ENCODE peak calls at places on chromosome 6, in six cellular contexts. X is H9, U is H1, O is IMR-90, R is neuronal stem cell, W is mesenchymal stem cell. E is an unnamed sample.

GRCh38 chr6:72374172-72374571 is 247.7 kb upstream of the KCNQ5 start:
- DNase-seq in R (no peak), U (no peak), W (no peak), O (no peak), X (no peak), E (no peak)

GRCh38 chr6:170208171-170208601 is 82.7 kb downstream of the DLL1 start:
- DNase-seq in O (no peak), U (peak), X (no peak), W (no peak), R (no peak), E (no peak)

GRCh38 chr6:132199343-132199742 is 201.9 kb downstream of the MOXD1 start:
- DNase-seq in R (no peak), X (no peak), O (peak), W (no peak), U (no peak), E (no peak)

GRCh38 chr6:39409889-39410288 is 87.4 kb upstream of the KCNK16 start:
- DNase-seq in R (no peak), U (no peak), W (no peak), X (no peak), O (no peak), E (no peak)

GRCh38 chr6:71012871-71013456 is 56.1 kb upstream of the B3GAT2 start:
- DNase-seq in W (peak), U (no peak), R (peak), X (no peak), O (peak), E (peak)

GRCh38 chr6:53090576-53090975 is 25.4 kb downstream of the FBXO9 start:
- DNase-seq in X (no peak), R (no peak), W (no peak), O (peak), U (no peak), E (no peak)

GRCh38 chr6:35188886-35189285 is 24.9 kb upstream of the SCUBE3 start:
- DNase-seq in U (no peak), R (no peak), O (no peak), X (no peak), W (no peak), E (no peak)

GRCh38 chr6:25706314-25707014 is 48.1 kb upstream of the SLC17A4 start:
- DNase-seq in X (no peak), R (no peak), U (no peak), O (no peak), W (peak), E (no peak)

GRCh38 chr6:84417261-84417660 is 189.8 kb upstream of the CEP162 start:
- DNase-seq in W (no peak), O (peak), X (no peak), U (no peak), R (no peak), E (no peak)

GRCh38 chr6:144898052-144898689 is 613.0 kb downstream of the UTRN start:
- DNase-seq in U (no peak), O (peak), X (no peak), W (peak), R (no peak), E (no peak)

GRCh38 chr6:11378639-11379038 is 146.2 kb upstream of the NEDD9 start:
- DNase-seq in X (no peak), R (no peak), O (no peak), W (no peak), U (no peak), E (no peak)

GRCh38 chr6:89433637-89434499 is 916 bp downstream of the ANKRD6 start:
- DNase-seq in W (no peak), U (peak), R (no peak), X (no peak), O (no peak), E (peak)

GRCh38 chr6:70668499-70668812 is 773 bp downstream of the SMAP1 start:
- DNase-seq in O (no peak), R (no peak), X (no peak), U (no peak), W (no peak), E (no peak)

GRCh38 chr6:45504947-45505346 is 127.2 kb upstream of the SUPT3H start:
- DNase-seq in W (peak), U (peak), O (peak), X (peak), R (peak), E (peak)

GRCh38 chr6:33080127-33081089 is 4.6 kb downstream of the HLA-DPB1 start:
- DNase-seq in R (peak), W (peak), U (peak), O (peak), X (peak), E (peak)

GRCh38 chr6:33123732-33124524 is 48.1 kb downstream of the HLA-DPB1 start:
- DNase-seq in W (peak), U (no peak), R (no peak), X (peak), O (peak), E (peak)

GRCh38 chr6:83868639-83869038 is 9.2 kb downstream of the CYB5R4 start:
- DNase-seq in U (no peak), O (peak), W (peak), X (no peak), R (no peak), E (no peak)

GRCh38 chr6:33273129-33273923 is 1.5 kb downstream of the RPS18 start:
- DNase-seq in R (no peak), W (no peak), X (no peak), O (no peak), U (no peak), E (no peak)

GRCh38 chr6:80543151-80543550 is 436.7 kb downstream of the BCKDHB start:
- DNase-seq in O (no peak), W (no peak), U (no peak), R (no peak), X (no peak), E (no peak)

GRCh38 chr6:105601541-105602174 is 198.8 kb upstream of the PREP start:
- DNase-seq in U (no peak), O (peak), R (no peak), W (peak), X (no peak), E (peak)

GRCh38 chr6:41836022-41836659 is 48.6 kb downstream of the TOMM6 start:
- DNase-seq in O (peak), W (peak), U (no peak), X (no peak), R (no peak), E (no peak)

GRCh38 chr6:31651602-31652191 is 764 bp downstream of the BAG6 start:
- DNase-seq in O (peak), R (no peak), U (no peak), X (peak), W (no peak), E (peak)

GRCh38 chr6:18076231-18076630 is 46.2 kb downstream of the NHLRC1 start:
- DNase-seq in O (no peak), W (no peak), U (no peak), X (no peak), R (no peak), E (no peak)

GRCh38 chr6:3919130-3919628 is 70.0 kb downstream of the FAM50B start:
- DNase-seq in R (no peak), X (no peak), W (peak), O (peak), U (no peak), E (peak)

GRCh38 chr6:170024940-170025339 is 265.9 kb downstream of the DLL1 start:
- DNase-seq in X (no peak), W (peak), R (no peak), U (no peak), O (peak), E (no peak)

GRCh38 chr6:12075067-12075563 is 63.0 kb downstream of the HIVEP1 start:
- DNase-seq in U (no peak), X (no peak), O (no peak), R (no peak), W (peak), E (no peak)

GRCh38 chr6:157246048-157246630 is 77.2 kb downstream of the TMEM242 start:
- DNase-seq in U (no peak), R (no peak), W (no peak), X (no peak), O (no peak), E (no peak)

GRCh38 chr6:161029195-161029809 is 37.7 kb downstream of the MAP3K4 start:
- DNase-seq in O (peak), U (no peak), R (no peak), W (peak), X (no peak), E (no peak)

GRCh38 chr6:32152414-32153251 is 894 bp upstream of the PRRT1 start:
- DNase-seq in W (peak), U (no peak), O (peak), R (no peak), X (no peak), E (no peak)

GRCh38 chr6:111228094-111228493 is 140.8 kb downstream of the SLC16A10 start:
- DNase-seq in U (no peak), O (no peak), X (no peak), W (no peak), R (no peak), E (no peak)

GRCh38 chr6:79410806-79411205 is 126.4 kb downstream of the LCA5 start:
- DNase-seq in R (peak), X (no peak), U (no peak), W (no peak), O (no peak), E (no peak)

DNA sequence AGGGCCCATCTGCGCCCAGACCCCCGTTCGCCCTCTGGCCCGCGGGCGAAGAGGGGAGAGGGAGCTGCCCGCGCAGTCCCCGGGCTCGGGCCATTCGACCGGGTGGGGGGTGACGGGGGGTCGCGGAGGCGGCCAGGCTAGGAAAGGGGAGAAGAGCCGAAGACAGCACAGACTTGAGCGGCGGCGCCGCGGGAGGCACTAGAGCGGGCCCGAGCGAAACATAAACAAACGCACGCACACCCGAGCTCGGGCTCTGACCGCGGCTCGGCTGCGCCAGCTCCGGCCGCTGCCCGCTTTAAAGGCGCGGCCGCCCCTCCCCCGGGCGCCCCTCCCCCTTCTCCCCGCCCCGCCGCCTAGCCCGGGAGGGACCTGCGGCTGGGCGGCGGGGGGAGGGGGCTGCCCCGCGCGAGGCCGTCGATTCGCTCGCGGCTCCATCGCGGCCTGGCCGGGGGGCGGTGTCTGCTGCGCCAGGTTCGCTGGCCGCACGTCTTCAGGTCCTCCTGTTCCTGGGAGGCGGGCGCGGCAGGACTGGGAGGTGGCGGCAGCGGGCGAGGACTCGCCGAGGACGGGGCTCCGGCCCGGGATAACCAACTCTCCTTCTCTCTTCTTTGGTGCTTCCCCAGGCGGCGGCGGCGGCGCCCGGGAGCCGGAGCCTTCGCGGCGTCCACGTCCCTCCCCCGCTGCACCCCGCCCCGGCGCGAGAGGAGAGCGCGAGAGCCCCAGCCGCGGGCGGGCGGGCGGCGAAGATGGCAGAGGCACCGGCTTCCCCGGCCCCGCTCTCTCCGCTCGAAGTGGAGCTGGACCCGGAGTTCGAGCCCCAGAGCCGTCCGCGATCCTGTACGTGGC is at the start of gene FOXO3:
- DNase-seq in W (peak), U (peak), O (peak), R (peak), X (peak), E (peak)
- H2BK5ac ChIP-seq in W (peak), U (no peak), O (peak), R (peak), X (no peak), E (peak)

DNA sequence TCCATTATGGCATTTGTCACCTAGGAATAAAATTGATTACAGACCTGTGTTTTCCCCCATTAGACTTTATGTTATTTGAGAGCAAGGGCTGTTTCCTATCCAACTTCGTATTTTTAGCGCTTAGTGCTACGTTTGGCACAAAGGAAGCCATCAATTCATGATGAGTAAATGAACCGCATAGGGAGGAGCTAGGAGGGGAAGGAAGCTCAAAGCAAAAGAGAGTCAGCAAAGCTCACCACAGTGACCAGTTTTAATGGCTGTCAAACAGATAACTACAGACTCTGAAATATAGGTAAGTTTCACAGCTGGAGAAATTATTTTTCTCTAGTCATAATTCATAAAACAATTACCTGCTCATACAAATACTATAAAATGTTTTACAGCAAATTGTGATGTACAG is 6.9 kb upstream of the SAMD3 start:
- DNase-seq in X (no peak), O (no peak), U (no peak), W (no peak), R (no peak), E (no peak)
- H3K9ac ChIP-seq in X (no peak), O (no peak), U (no peak), W (no peak), R (no peak), E (no peak)

DNA sequence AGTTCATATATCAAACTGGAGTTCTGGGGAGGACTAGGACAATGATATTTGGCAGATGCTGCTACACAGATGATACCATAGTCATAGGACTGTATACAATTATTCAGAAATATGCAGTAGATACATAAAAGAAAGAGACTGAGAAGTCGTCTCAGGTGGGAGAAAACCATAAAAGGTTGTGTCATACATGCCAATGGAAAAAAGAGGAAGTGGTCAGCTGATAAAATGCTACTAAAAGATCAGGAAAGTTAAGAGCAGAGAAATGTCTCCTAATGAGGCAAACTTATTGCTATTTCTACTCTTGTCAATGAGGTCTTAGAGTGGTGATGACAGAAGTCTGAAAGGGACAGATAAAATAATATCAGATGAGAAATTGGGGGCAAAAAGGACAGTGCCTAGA is 407.6 kb downstream of the COL12A1 start:
- DNase-seq in X (no peak), W (no peak), U (no peak), R (no peak), O (no peak), E (no peak)
- H2BK15ac ChIP-seq in X (no peak), W (no peak), U (no peak), R (no peak), O (no peak), E (no peak)

GRCh38 chr6:44246663-44247337 is at the start of gene HSP90AB1:
- DNase-seq in O (peak), X (peak), W (peak), R (peak), U (peak), E (peak)

GRCh38 chr6:44248579-44248978 is 1.7 kb downstream of the HSP90AB1 start:
- DNase-seq in O (no peak), U (no peak), R (no peak), W (no peak), X (no peak), E (no peak)

GRCh38 chr6:44249082-44249748 is 2.3 kb downstream of the HSP90AB1 start:
- DNase-seq in W (no peak), X (no peak), R (no peak), U (no peak), O (no peak), E (no peak)

GRCh38 chr6:44245912-44246662 is 814 bp upstream of the HSP90AB1 start:
- DNase-seq in U (peak), O (peak), R (peak), W (peak), X (peak), E (peak)

GRCh38 chr6:44247338-44248302 is 719 bp downstream of the HSP90AB1 start:
- DNase-seq in W (peak), R (no peak), O (peak), X (no peak), U (no peak), E (peak)
- H2BK5ac ChIP-seq in W (peak), R (peak), O (peak), X (no peak), U (peak), E (peak)

GRCh38 chr6:166240889-166241288 is 67.3 kb downstream of the PRR18 start:
- DNase-seq in R (no peak), W (no peak), O (no peak), U (no peak), X (peak), E (no peak)

GRCh38 chr6:166242888-166243287 is 65.3 kb downstream of the PRR18 start:
- DNase-seq in O (no peak), R (no peak), W (no peak), U (no peak), X (no peak), E (no peak)

GRCh38 chr6:166244353-166245045 is 63.7 kb downstream of the PRR18 start:
- DNase-seq in U (no peak), X (no peak), W (no peak), O (no peak), R (no peak), E (no peak)

GRCh38 chr6:166245148-166245547 is 63.0 kb downstream of the PRR18 start:
- DNase-seq in W (no peak), X (no peak), R (no peak), O (no peak), U (no peak), E (peak)

GRCh38 chr6:166241974-166242373 is 66.2 kb downstream of the PRR18 start:
- DNase-seq in X (no peak), O (no peak), U (no peak), W (no peak), R (no peak), E (no peak)
- H3K9ac ChIP-seq in X (no peak), O (no peak), U (no peak), W (no peak), R (no peak), E (no peak)

GRCh38 chr6:150072201-150072600 is 3.3 kb upstream of the ULBP3 start:
- DNase-seq in U (no peak), W (peak), X (peak), R (no peak), O (peak), E (peak)

GRCh38 chr6:150079604-150080003 is 10.7 kb upstream of the ULBP3 start:
- DNase-seq in O (no peak), U (no peak), W (peak), R (no peak), X (peak), E (peak)

GRCh38 chr6:150078788-150079187 is 9.9 kb upstream of the ULBP3 start:
- DNase-seq in R (no peak), U (no peak), W (peak), X (no peak), O (no peak), E (no peak)

GRCh38 chr6:150074651-150075416 is 5.9 kb upstream of the ULBP3 start:
- DNase-seq in O (no peak), X (no peak), R (no peak), W (no peak), U (no peak), E (no peak)

DNA sequence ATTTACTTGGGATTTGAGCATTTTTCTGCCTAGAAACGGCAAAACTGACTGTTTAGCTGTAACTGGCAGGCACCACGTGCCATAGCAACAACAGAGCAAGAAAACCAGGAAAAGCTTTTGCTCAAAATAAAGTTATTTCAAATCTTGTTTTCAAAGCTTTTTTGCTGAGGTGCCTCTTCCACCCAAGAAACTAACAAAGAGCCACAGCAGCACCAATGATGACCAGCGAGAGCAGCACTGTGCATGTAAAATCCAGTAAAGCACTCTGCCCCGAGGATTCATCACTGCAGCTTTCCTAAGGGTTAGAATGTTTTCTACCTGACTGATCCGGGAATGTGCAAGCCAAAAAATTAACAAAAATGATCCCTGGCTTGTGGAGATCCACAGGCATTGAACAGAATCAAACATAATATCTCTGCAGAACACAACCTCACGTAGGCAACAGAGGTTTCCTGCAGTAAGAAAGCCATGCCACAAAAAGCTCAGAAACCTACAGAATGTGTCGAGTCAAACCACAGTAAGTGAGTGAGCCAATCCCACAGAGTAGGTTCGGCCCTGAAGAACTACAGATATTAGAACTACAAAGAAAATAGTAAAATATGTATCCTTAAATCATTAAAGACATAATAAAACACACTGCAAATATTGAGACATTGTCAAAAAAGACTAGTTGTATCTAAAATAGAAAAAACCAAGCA is 7.4 kb upstream of the ULBP3 start:
- DNase-seq in W (peak), R (no peak), X (no peak), O (no peak), U (no peak), E (peak)
- H2BK15ac ChIP-seq in W (no peak), R (no peak), X (no peak), O (no peak), U (no peak), E (no peak)

DNA sequence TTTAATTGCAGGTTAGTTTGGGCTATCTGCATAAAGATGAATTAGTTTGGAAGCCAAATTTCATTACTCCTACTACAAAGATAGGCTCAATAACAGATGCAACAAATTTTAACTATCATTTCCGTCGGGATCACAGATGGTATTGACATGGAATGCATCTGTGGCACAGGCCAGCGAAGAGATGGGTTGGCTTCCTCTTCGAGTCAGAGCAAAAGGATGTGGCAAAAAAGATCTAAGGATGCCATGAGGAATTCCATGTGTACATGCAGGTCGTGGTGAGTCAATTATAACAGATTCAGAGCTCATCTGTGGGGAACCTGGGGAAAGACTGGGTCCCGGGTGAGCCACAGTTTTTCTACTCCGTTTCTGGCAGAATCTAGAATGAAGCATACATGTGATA is 83.0 kb upstream of the CITED2 start:
- DNase-seq in U (no peak), O (peak), W (no peak), X (no peak), R (no peak), E (no peak)
- H2BK5ac ChIP-seq in U (no peak), O (no peak), W (no peak), X (no peak), R (no peak), E (no peak)